ENCODE peak calls at places on chromosomes 6 and 20, in five cellular contexts. A is CD4-positive, alpha-beta memory T cell; G is adrenal gland; W is T-helper 17 cell; V is pancreas. B is an unnamed sample.

GRCh38 chr20:3970016-3970415 is 45.3 kb downstream of the RNF24 start:
- DNase-seq in W (no peak), G (no peak), V (no peak), A (no peak), B (no peak)

GRCh38 chr6:2854394-2854982 is 12.8 kb upstream of the SERPINB1 start:
- DNase-seq in W (no peak), A (no peak), G (peak; percentile 72), V (no peak), B (no peak)

GRCh38 chr6:158468666-158469065 is 91.2 kb upstream of the TMEM181 start:
- DNase-seq in V (no peak), A (no peak), G (no peak), W (no peak), B (no peak)

GRCh38 chr20:35632539-35633115 is 17.0 kb downstream of the SPAG4 start:
- DNase-seq in W (no peak), A (no peak), V (no peak), G (no peak), B (no peak)

GRCh38 chr6:52362443-52363221 is 681 bp downstream of the PAQR8 start:
- DNase-seq in V (no peak), G (no peak), A (peak; percentile 48), W (peak; percentile 34), B (no peak)

GRCh38 chr6:142726616-142727015 is 218.4 kb downstream of the HIVEP2 start:
- DNase-seq in W (no peak), A (no peak), V (no peak), G (no peak), B (no peak)

GRCh38 chr6:165615629-165616028 is 47.4 kb downstream of the PDE10A start:
- DNase-seq in V (no peak), W (no peak), G (no peak), A (no peak), B (no peak)

GRCh38 chr6:127162808-127163207 is 44.3 kb downstream of the RSPO3 start:
- DNase-seq in W (no peak), V (no peak), A (no peak), G (no peak), B (no peak)

GRCh38 chr6:137655291-137655690 is 161.1 kb upstream of the OLIG3 start:
- DNase-seq in W (no peak), A (no peak), V (no peak), G (no peak), B (no peak)

GRCh38 chr6:137654365-137654981 is 160.3 kb upstream of the OLIG3 start:
- DNase-seq in V (no peak), G (no peak), A (no peak), W (no peak), B (no peak)

GRCh38 chr6:137652961-137653697 is 158.9 kb upstream of the OLIG3 start:
- DNase-seq in G (no peak), W (no peak), V (no peak), A (no peak), B (no peak)

GRCh38 chr6:137651591-137652335 is 157.6 kb upstream of the OLIG3 start:
- DNase-seq in A (no peak), V (no peak), W (no peak), G (no peak), B (no peak)

GRCh38 chr6:137653698-137654059 is 159.5 kb upstream of the OLIG3 start:
- DNase-seq in W (no peak), V (no peak), A (no peak), G (no peak), B (no peak)
- H3K9me3 ChIP-seq in W (no peaks in the 10 kb centered on the region), V (no peaks in the 10 kb centered on the region), A (no peaks in the 10 kb centered on the region), G (peaks cover 7% of the 10 kb centered on the region), B (no peaks in the 10 kb centered on the region)

GRCh38 chr6:82487895-82488294 is 124.3 kb downstream of the TPBG start:
- DNase-seq in W (no peak), A (no peak), V (no peak), G (no peak), B (no peak)
- H3K9me3 ChIP-seq in W (no peaks in the 10 kb centered on the region), A (no peaks in the 10 kb centered on the region), V (no peaks in the 10 kb centered on the region), G (peaks cover 9% of the 10 kb centered on the region), B (peaks cover 3% of the 10 kb centered on the region)

GRCh38 chr20:7776148-7776547 is 164.1 kb downstream of the HAO1 start:
- DNase-seq in W (no peak), G (no peak), A (no peak), V (no peak), B (no peak)
- H3K9me3 ChIP-seq in W (no peaks in the 10 kb centered on the region), G (no peaks in the 10 kb centered on the region), A (no peaks in the 10 kb centered on the region), V (no peaks in the 10 kb centered on the region), B (peaks cover 4% of the 10 kb centered on the region)

GRCh38 chr6:121627761-121628160 is 192.3 kb downstream of the GJA1 start:
- DNase-seq in A (no peak), V (no peak), W (no peak), G (peak; percentile 67), B (no peak)
- H3K9me3 ChIP-seq in A (no peaks in the 10 kb centered on the region), V (no peaks in the 10 kb centered on the region), W (no peaks in the 10 kb centered on the region), G (no peaks in the 10 kb centered on the region), B (no peaks in the 10 kb centered on the region)

DNA sequence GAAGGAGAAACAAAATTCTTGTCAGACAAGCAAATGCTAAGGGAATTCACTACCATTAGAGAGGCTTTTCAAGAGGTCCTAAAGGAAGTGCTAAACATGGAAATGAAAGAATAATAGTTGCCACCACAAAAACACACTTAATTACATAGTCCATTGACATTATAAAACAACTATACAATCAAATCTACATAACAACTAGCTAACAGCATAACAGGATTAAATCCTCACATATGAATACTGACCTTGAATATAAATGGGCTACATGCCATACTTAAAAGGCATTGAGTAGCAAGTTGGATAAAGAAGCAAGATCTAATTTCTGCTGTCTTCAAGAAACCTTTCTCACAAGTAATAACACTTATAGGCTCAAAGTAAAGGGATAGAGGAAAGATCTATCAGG is 811.5 kb upstream of the CITED2 start:
- DNase-seq in G (no peak), V (no peak), A (no peak), W (no peak), B (no peak)
- H3K9me3 ChIP-seq in G (no peaks in the 10 kb centered on the region), V (no peaks in the 10 kb centered on the region), A (no peaks in the 10 kb centered on the region), W (no peaks in the 10 kb centered on the region), B (peaks cover 3% of the 10 kb centered on the region)

GRCh38 chr20:52219441-52219840 is 27.9 kb upstream of the ZFP64 start:
- DNase-seq in A (no peak), V (no peak), W (no peak), G (no peak), B (no peak)
- H3K9me3 ChIP-seq in A (peaks cover 3% of the 10 kb centered on the region), V (no peaks in the 10 kb centered on the region), W (no peaks in the 10 kb centered on the region), G (no peaks in the 10 kb centered on the region), B (no peaks in the 10 kb centered on the region)

GRCh38 chr20:16083639-16084280 is 489.5 kb downstream of the KIF16B start:
- DNase-seq in A (no peak), V (no peak), W (no peak), G (no peak), B (no peak)
- H3K9me3 ChIP-seq in A (no peaks in the 10 kb centered on the region), V (no peaks in the 10 kb centered on the region), W (no peaks in the 10 kb centered on the region), G (peaks cover 5% of the 10 kb centered on the region), B (no peaks in the 10 kb centered on the region)

GRCh38 chr6:353642-354614 is 37.6 kb upstream of the IRF4 start:
- DNase-seq in W (no peak), V (no peak), G (no peak), A (no peak), B (no peak)

GRCh38 chr6:351011-351866 is 40.3 kb upstream of the IRF4 start:
- DNase-seq in W (no peak), A (no peak), V (no peak), G (no peak), B (no peak)

GRCh38 chr6:351867-352289 is 39.7 kb upstream of the IRF4 start:
- DNase-seq in W (no peak), G (no peak), V (no peak), A (no peak), B (no peak)

GRCh38 chr6:352896-353470 is 38.6 kb upstream of the IRF4 start:
- DNase-seq in W (no peak), G (no peak), A (no peak), V (no peak), B (no peak)

DNA sequence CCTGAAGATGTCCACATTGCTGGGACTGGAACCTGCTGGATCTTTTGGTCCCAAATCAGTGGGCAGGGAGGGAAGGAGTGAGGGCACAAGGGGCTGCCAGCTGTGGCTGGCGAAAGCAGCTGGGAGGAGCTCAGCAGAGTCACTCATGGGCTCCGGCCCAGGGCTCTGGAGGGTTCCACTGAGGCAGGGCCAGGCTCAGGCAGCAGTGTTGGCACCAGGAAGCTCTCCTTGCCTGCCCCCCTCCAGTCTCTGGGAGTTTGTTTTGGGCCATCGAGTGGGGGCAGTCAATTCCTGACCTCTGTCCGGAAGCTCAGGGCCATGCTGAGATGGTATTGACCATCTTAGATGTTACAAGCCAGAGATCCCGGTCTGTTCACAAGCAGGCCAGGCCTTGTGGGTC is 39.1 kb upstream of the IRF4 start:
- DNase-seq in W (no peak), V (no peak), A (no peak), G (no peak), B (no peak)
- H3K9me3 ChIP-seq in W (no peaks in the 10 kb centered on the region), V (no peaks in the 10 kb centered on the region), A (no peaks in the 10 kb centered on the region), G (no peaks in the 10 kb centered on the region), B (no peaks in the 10 kb centered on the region)

DNA sequence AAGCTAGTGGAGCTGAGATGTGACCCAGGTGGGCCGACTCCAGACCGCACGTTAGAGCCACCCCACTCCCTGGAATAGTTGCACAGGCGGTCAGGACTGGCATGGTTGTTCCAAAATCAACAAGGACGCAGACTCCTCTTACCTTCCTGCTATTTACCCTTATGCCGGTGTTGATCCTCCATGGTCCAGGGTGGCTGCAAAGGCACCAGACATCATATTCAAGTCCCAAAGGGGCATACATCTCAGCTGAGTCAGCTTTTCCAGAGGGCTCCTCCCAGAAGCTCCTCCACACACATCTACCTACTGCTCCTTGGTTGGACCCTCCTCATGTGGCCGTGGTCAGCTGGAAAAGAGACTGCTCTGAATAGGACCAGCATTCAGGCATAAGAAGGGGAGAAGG is 112.2 kb downstream of the SYCP2 start:
- DNase-seq in V (no peak), W (no peak), G (no peak), A (no peak), B (no peak)
- H3K9me3 ChIP-seq in V (no peaks in the 10 kb centered on the region), W (no peaks in the 10 kb centered on the region), G (no peaks in the 10 kb centered on the region), A (no peaks in the 10 kb centered on the region), B (peaks cover 21% of the 10 kb centered on the region)

B was measured in iPS DF 6.9.